ENCODE peak calls at places on chromosomes 1 and 21, in nine cellular contexts. C is mesendoderm; J is activated CD4-positive, alpha-beta T cell treated with anti-CD3 and anti-CD28 coated beads for 24 hours; W is midbrain; Y is HS-27A; B is ELF-1; G is effector CD4-positive, alpha-beta T cell; H is foreskin fibroblast; A is nephron progenitor cell. P is an unnamed sample.

GRCh38 chr1:27594542-27595510 is 9.1 kb downstream of the AHDC1 start:
- DNase-seq in C (peak; percentile 33), J (no peak), W (no peak), Y (no peak), B (peak; percentile 74), G (no peak), H (peak; percentile 63), A (no peak), P (no peak)

GRCh38 chr1:185719021-185719420 is 15.2 kb upstream of the HMCN1 start:
- DNase-seq in C (peak; percentile 77), J (no peak), W (no peak), Y (peak; percentile 82), B (peak; percentile 35), G (no peak), H (peak; percentile 92), A (peak; percentile 10), P (peak; percentile 93)

GRCh38 chr1:7553042-7553690 is 217.9 kb upstream of the VAMP3 start:
- DNase-seq in C (peak; percentile 59), J (no peak), W (no peak), Y (no peak), B (no peak), G (no peak), H (no peak), A (no peak), P (no peak)

GRCh38 chr1:215594640-215595039 is 27.5 kb downstream of the KCTD3 start:
- DNase-seq in C (no peak), J (no peak), W (no peak), Y (no peak), B (no peak), G (no peak), H (no peak), A (no peak), P (no peak)

GRCh38 chr1:115428676-115429075 is 90.6 kb upstream of the NGF start:
- DNase-seq in C (no peak), J (no peak), W (no peak), Y (no peak), B (no peak), G (no peak), H (no peak), A (no peak), P (peak; percentile 60)

GRCh38 chr21:45004059-45004422 is 64.2 kb downstream of the SLX9 start:
- DNase-seq in C (no peak), J (no peak), W (no peak), Y (no peak), B (no peak), G (no peak), H (no peak), A (no peak), P (no peak)

GRCh38 chr1:221687731-221688487 is 54.0 kb downstream of the DUSP10 start:
- DNase-seq in C (no peak), J (no peak), W (no peak), Y (no peak), B (no peak), G (no peak), H (no peak), A (no peak), P (no peak)

GRCh38 chr1:232457607-232458006 is 172.3 kb downstream of the SIPA1L2 start:
- DNase-seq in C (no peak), J (no peak), W (no peak), Y (no peak), B (no peak), G (no peak), H (no peak), A (no peak), P (no peak)

GRCh38 chr1:153985341-153985912 is 712 bp downstream of the RAB13 start:
- DNase-seq in C (peak; percentile 48), J (peak; percentile 38), W (no peak), Y (peak; percentile 36), B (no peak), G (no peak), H (peak; percentile 91), A (no peak), P (peak; percentile 80)

GRCh38 chr1:209600541-209600940 is 17.0 kb downstream of the CAMK1G start:
- DNase-seq in C (no peak), J (no peak), W (no peak), Y (no peak), B (no peak), G (no peak), H (no peak), A (no peak), P (no peak)

GRCh38 chr1:236103646-236104218 is 38.6 kb upstream of the GPR137B start:
- DNase-seq in C (peak; percentile 52), J (peak; percentile 45), W (peak; percentile 77), Y (no peak), B (peak; percentile 76), G (peak; percentile 49), H (peak; percentile 37), A (peak; percentile 66), P (peak; percentile 70)

GRCh38 chr1:64361974-64362373 is 108.0 kb upstream of the CACHD1 start:
- DNase-seq in C (no peak), J (no peak), W (no peak), Y (no peak), B (no peak), G (no peak), H (no peak), A (no peak), P (no peak)

GRCh38 chr1:83503153-83503552 is 495.8 kb downstream of the TTLL7 start:
- DNase-seq in C (no peak), J (no peak), W (no peak), Y (no peak), B (no peak), G (no peak), H (no peak), A (no peak), P (no peak)

GRCh38 chr1:113058861-113059441 is 14.0 kb upstream of the LRIG2 start:
- DNase-seq in C (no peak), J (no peak), W (no peak), Y (no peak), B (no peak), G (no peak), H (no peak), A (peak; percentile 31), P (no peak)

GRCh38 chr1:111604931-111605330 is 14.7 kb upstream of the RAP1A start:
- DNase-seq in C (no peak), J (no peak), W (no peak), Y (peak; percentile 57), B (no peak), G (no peak), H (peak; percentile 37), A (no peak), P (peak; percentile 28)

GRCh38 chr21:24938592-24938991 is 668.7 kb downstream of the MRPL39 start:
- DNase-seq in C (no peak), J (no peak), W (no peak), Y (no peak), B (no peak), G (no peak), H (no peak), A (no peak), P (no peak)

GRCh38 chr1:216425577-216425976 is 2.3 kb upstream of the USH2A start:
- DNase-seq in C (peak; percentile 8), J (no peak), W (no peak), Y (no peak), B (no peak), G (no peak), H (no peak), A (no peak), P (peak; percentile 14)

GRCh38 chr21:44940116-44940631 is 345 bp downstream of the SLX9 start:
- DNase-seq in C (no peak), J (no peak), W (no peak), Y (no peak), B (no peak), G (no peak), H (no peak), A (no peak), P (no peak)

GRCh38 chr1:35655196-35655595 is 13.9 kb upstream of the PSMB2 start:
- DNase-seq in C (no peak), J (no peak), W (no peak), Y (no peak), B (no peak), G (no peak), H (no peak), A (no peak), P (no peak)

GRCh38 chr1:8712413-8713229 is 104.8 kb downstream of the RERE start:
- DNase-seq in C (peak; percentile 79), J (no peak), W (no peak), Y (peak; percentile 73), B (no peak), G (no peak), H (peak; percentile 73), A (no peak), P (peak; percentile 97)

GRCh38 chr1:234770031-234770795 is 160.2 kb upstream of the IRF2BP2 start:
- DNase-seq in C (no peak), J (no peak), W (no peak), Y (no peak), B (peak; percentile 82), G (no peak), H (no peak), A (no peak), P (no peak)

GRCh38 chr1:205298191-205298994 is 23.2 kb downstream of the NUAK2 start:
- DNase-seq in C (peak; percentile 99), J (no peak), W (no peak), Y (peak; percentile 97), B (peak; percentile 93), G (no peak), H (peak; percentile 95), A (peak; percentile 70), P (peak; percentile 97)

GRCh38 chr1:29120955-29121485 is 2.7 kb downstream of the TMEM200B start:
- DNase-seq in C (peak; percentile 89), J (peak; percentile 49), W (no peak), Y (no peak), B (peak; percentile 89), G (peak; percentile 43), H (peak; percentile 35), A (peak; percentile 79), P (peak; percentile 49)

GRCh38 chr1:60952566-60953215 is 129.7 kb upstream of the NFIA start:
- DNase-seq in C (no peak), J (no peak), W (no peak), Y (no peak), B (no peak), G (no peak), H (no peak), A (no peak), P (no peak)

GRCh38 chr1:213986925-213987250 is 885 bp upstream of the PROX1 start:
- DNase-seq in C (no peak), J (no peak), W (no peak), Y (no peak), B (no peak), G (no peak), H (no peak), A (no peak), P (no peak)

GRCh38 chr1:204207136-204207616 is 6.6 kb downstream of the GOLT1A start:
- DNase-seq in C (peak; percentile 77), J (peak; percentile 69), W (peak; percentile 28), Y (no peak), B (peak; percentile 90), G (peak; percentile 65), H (no peak), A (peak; percentile 91), P (peak; percentile 36)

P was measured in cardiac fibroblast.